ENCODE peak calls at places on chromosomes 7 and 10, in nine cellular contexts. One of them, this sample, is unnamed.

GRCh38 chr7:99767662-99768061 is 16.3 kb downstream of the CYP3A4 start:
- DNase-seq in HCEC 1CT: no peak
- DNase-seq in HS-5: no peak
- DNase-seq in left colon: no peak
- DNase-seq in activated CD4-positive, alpha-beta T cell treated with anti-CD3 and anti-CD28 coated beads, Interleukin-2, amount 50 U/mL, for 24 hours: no peak
- DNase-seq in Right ventricle myocardium superior: no peak
- DNase-seq in CD4-positive, alpha-beta T cell: no peak
- DNase-seq in renal cortical epithelial cell: no peak
- DNase-seq in stimulated activated CD4-positive, alpha-beta T cell treated with anti-CD3 and anti-CD28 coated beads, Interleukin-2, amount 100 ng/mL, for 24 hours: no peak
- DNase-seq in this sample: no peak

GRCh38 chr7:152966189-152966588 is 206.6 kb downstream of the ACTR3B start:
- DNase-seq in renal cortical epithelial cell: no peak
- DNase-seq in HCEC 1CT: no peak
- DNase-seq in Right ventricle myocardium superior: no peak
- DNase-seq in stimulated activated CD4-positive, alpha-beta T cell treated with anti-CD3 and anti-CD28 coated beads, Interleukin-2, amount 100 ng/mL, for 24 hours: no peak
- DNase-seq in left colon: no peak
- DNase-seq in activated CD4-positive, alpha-beta T cell treated with anti-CD3 and anti-CD28 coated beads, Interleukin-2, amount 50 U/mL, for 24 hours: no peak
- DNase-seq in CD4-positive, alpha-beta T cell: no peak
- DNase-seq in HS-5: no peak
- DNase-seq in this sample: no peak

GRCh38 chr7:24407965-24408364 is 124.0 kb downstream of the NPY start:
- DNase-seq in left colon: no peak
- DNase-seq in HCEC 1CT: no peak
- DNase-seq in renal cortical epithelial cell: no peak
- DNase-seq in CD4-positive, alpha-beta T cell: no peak
- DNase-seq in stimulated activated CD4-positive, alpha-beta T cell treated with anti-CD3 and anti-CD28 coated beads, Interleukin-2, amount 100 ng/mL, for 24 hours: no peak
- DNase-seq in Right ventricle myocardium superior: no peak
- DNase-seq in HS-5: no peak
- DNase-seq in activated CD4-positive, alpha-beta T cell treated with anti-CD3 and anti-CD28 coated beads, Interleukin-2, amount 50 U/mL, for 24 hours: no peak
- DNase-seq in this sample: no peak

GRCh38 chr10:55793024-55793423 is 568.0 kb downstream of the ZWINT start:
- DNase-seq in left colon: no peak
- DNase-seq in HS-5: peak
- DNase-seq in stimulated activated CD4-positive, alpha-beta T cell treated with anti-CD3 and anti-CD28 coated beads, Interleukin-2, amount 100 ng/mL, for 24 hours: no peak
- DNase-seq in CD4-positive, alpha-beta T cell: no peak
- DNase-seq in HCEC 1CT: no peak
- DNase-seq in renal cortical epithelial cell: peak
- DNase-seq in activated CD4-positive, alpha-beta T cell treated with anti-CD3 and anti-CD28 coated beads, Interleukin-2, amount 50 U/mL, for 24 hours: no peak
- DNase-seq in Right ventricle myocardium superior: no peak
- DNase-seq in this sample: no peak

GRCh38 chr10:46287846-46288480 is 1.2 kb downstream of the ANTXRL start:
- DNase-seq in Right ventricle myocardium superior: no peak
- DNase-seq in left colon: no peak
- DNase-seq in renal cortical epithelial cell: no peak
- DNase-seq in stimulated activated CD4-positive, alpha-beta T cell treated with anti-CD3 and anti-CD28 coated beads, Interleukin-2, amount 100 ng/mL, for 24 hours: no peak
- DNase-seq in HS-5: no peak
- DNase-seq in activated CD4-positive, alpha-beta T cell treated with anti-CD3 and anti-CD28 coated beads, Interleukin-2, amount 50 U/mL, for 24 hours: no peak
- DNase-seq in HCEC 1CT: no peak
- DNase-seq in CD4-positive, alpha-beta T cell: no peak
- DNase-seq in this sample: no peak

GRCh38 chr7:41103331-41103730 is 599.6 kb downstream of the INHBA start:
- DNase-seq in stimulated activated CD4-positive, alpha-beta T cell treated with anti-CD3 and anti-CD28 coated beads, Interleukin-2, amount 100 ng/mL, for 24 hours: no peak
- DNase-seq in left colon: no peak
- DNase-seq in CD4-positive, alpha-beta T cell: no peak
- DNase-seq in Right ventricle myocardium superior: no peak
- DNase-seq in HCEC 1CT: no peak
- DNase-seq in renal cortical epithelial cell: no peak
- DNase-seq in HS-5: peak
- DNase-seq in activated CD4-positive, alpha-beta T cell treated with anti-CD3 and anti-CD28 coated beads, Interleukin-2, amount 50 U/mL, for 24 hours: no peak
- DNase-seq in this sample: no peak

GRCh38 chr7:69722836-69723235 is 124.6 kb downstream of the AUTS2 start:
- DNase-seq in renal cortical epithelial cell: no peak
- DNase-seq in stimulated activated CD4-positive, alpha-beta T cell treated with anti-CD3 and anti-CD28 coated beads, Interleukin-2, amount 100 ng/mL, for 24 hours: no peak
- DNase-seq in CD4-positive, alpha-beta T cell: no peak
- DNase-seq in left colon: no peak
- DNase-seq in Right ventricle myocardium superior: no peak
- DNase-seq in HS-5: no peak
- DNase-seq in activated CD4-positive, alpha-beta T cell treated with anti-CD3 and anti-CD28 coated beads, Interleukin-2, amount 50 U/mL, for 24 hours: no peak
- DNase-seq in HCEC 1CT: no peak
- DNase-seq in this sample: no peak

GRCh38 chr10:119634219-119634544 is 17.0 kb upstream of the BAG3 start:
- DNase-seq in renal cortical epithelial cell: peak
- DNase-seq in stimulated activated CD4-positive, alpha-beta T cell treated with anti-CD3 and anti-CD28 coated beads, Interleukin-2, amount 100 ng/mL, for 24 hours: no peak
- DNase-seq in HCEC 1CT: no peak
- DNase-seq in HS-5: no peak
- DNase-seq in CD4-positive, alpha-beta T cell: no peak
- DNase-seq in left colon: no peak
- DNase-seq in activated CD4-positive, alpha-beta T cell treated with anti-CD3 and anti-CD28 coated beads, Interleukin-2, amount 50 U/mL, for 24 hours: no peak
- DNase-seq in Right ventricle myocardium superior: peak
- DNase-seq in this sample: no peak

GRCh38 chr10:4561301-4561700 is 264.7 kb upstream of the AKR1E2 start:
- DNase-seq in HCEC 1CT: no peak
- DNase-seq in left colon: no peak
- DNase-seq in activated CD4-positive, alpha-beta T cell treated with anti-CD3 and anti-CD28 coated beads, Interleukin-2, amount 50 U/mL, for 24 hours: no peak
- DNase-seq in HS-5: no peak
- DNase-seq in CD4-positive, alpha-beta T cell: no peak
- DNase-seq in Right ventricle myocardium superior: no peak
- DNase-seq in stimulated activated CD4-positive, alpha-beta T cell treated with anti-CD3 and anti-CD28 coated beads, Interleukin-2, amount 100 ng/mL, for 24 hours: no peak
- DNase-seq in renal cortical epithelial cell: no peak
- DNase-seq in this sample: no peak

GRCh38 chr7:102917436-102918353 is 4.9 kb downstream of the LRRC17 start:
- DNase-seq in CD4-positive, alpha-beta T cell: no peak
- DNase-seq in stimulated activated CD4-positive, alpha-beta T cell treated with anti-CD3 and anti-CD28 coated beads, Interleukin-2, amount 100 ng/mL, for 24 hours: no peak
- DNase-seq in activated CD4-positive, alpha-beta T cell treated with anti-CD3 and anti-CD28 coated beads, Interleukin-2, amount 50 U/mL, for 24 hours: no peak
- DNase-seq in Right ventricle myocardium superior: no peak
- DNase-seq in left colon: no peak
- DNase-seq in HS-5: no peak
- DNase-seq in renal cortical epithelial cell: peak
- DNase-seq in HCEC 1CT: no peak
- DNase-seq in this sample: no peak

GRCh38 chr7:5677538-5678294 is 103.7 kb downstream of the RNF216 start:
- DNase-seq in Right ventricle myocardium superior: peak
- DNase-seq in stimulated activated CD4-positive, alpha-beta T cell treated with anti-CD3 and anti-CD28 coated beads, Interleukin-2, amount 100 ng/mL, for 24 hours: peak
- DNase-seq in HCEC 1CT: peak
- DNase-seq in HS-5: peak
- DNase-seq in activated CD4-positive, alpha-beta T cell treated with anti-CD3 and anti-CD28 coated beads, Interleukin-2, amount 50 U/mL, for 24 hours: no peak
- DNase-seq in renal cortical epithelial cell: peak
- DNase-seq in left colon: no peak
- DNase-seq in CD4-positive, alpha-beta T cell: no peak
- DNase-seq in this sample: no peak

GRCh38 chr10:5566606-5567005 is 41.8 kb downstream of the CALML3 start:
- DNase-seq in left colon: no peak
- DNase-seq in renal cortical epithelial cell: peak
- DNase-seq in activated CD4-positive, alpha-beta T cell treated with anti-CD3 and anti-CD28 coated beads, Interleukin-2, amount 50 U/mL, for 24 hours: no peak
- DNase-seq in CD4-positive, alpha-beta T cell: peak
- DNase-seq in HCEC 1CT: no peak
- DNase-seq in HS-5: no peak
- DNase-seq in stimulated activated CD4-positive, alpha-beta T cell treated with anti-CD3 and anti-CD28 coated beads, Interleukin-2, amount 100 ng/mL, for 24 hours: peak
- DNase-seq in Right ventricle myocardium superior: no peak
- DNase-seq in this sample: no peak

GRCh38 chr7:150428671-150429451 is 21.6 kb upstream of the GIMAP8 start:
- DNase-seq in renal cortical epithelial cell: peak
- DNase-seq in HCEC 1CT: peak
- DNase-seq in left colon: peak
- DNase-seq in HS-5: peak
- DNase-seq in stimulated activated CD4-positive, alpha-beta T cell treated with anti-CD3 and anti-CD28 coated beads, Interleukin-2, amount 100 ng/mL, for 24 hours: no peak
- DNase-seq in activated CD4-positive, alpha-beta T cell treated with anti-CD3 and anti-CD28 coated beads, Interleukin-2, amount 50 U/mL, for 24 hours: no peak
- DNase-seq in Right ventricle myocardium superior: no peak
- DNase-seq in CD4-positive, alpha-beta T cell: no peak
- DNase-seq in this sample: peak

GRCh38 chr7:69526570-69526969 is 71.7 kb upstream of the AUTS2 start:
- DNase-seq in Right ventricle myocardium superior: no peak
- DNase-seq in stimulated activated CD4-positive, alpha-beta T cell treated with anti-CD3 and anti-CD28 coated beads, Interleukin-2, amount 100 ng/mL, for 24 hours: no peak
- DNase-seq in HCEC 1CT: no peak
- DNase-seq in HS-5: no peak
- DNase-seq in renal cortical epithelial cell: no peak
- DNase-seq in CD4-positive, alpha-beta T cell: no peak
- DNase-seq in activated CD4-positive, alpha-beta T cell treated with anti-CD3 and anti-CD28 coated beads, Interleukin-2, amount 50 U/mL, for 24 hours: no peak
- DNase-seq in left colon: no peak
- DNase-seq in this sample: no peak

GRCh38 chr7:17989546-17989945 is 38.1 kb downstream of the PRPS1L1 start:
- DNase-seq in Right ventricle myocardium superior: no peak
- DNase-seq in stimulated activated CD4-positive, alpha-beta T cell treated with anti-CD3 and anti-CD28 coated beads, Interleukin-2, amount 100 ng/mL, for 24 hours: no peak
- DNase-seq in HS-5: no peak
- DNase-seq in CD4-positive, alpha-beta T cell: no peak
- DNase-seq in left colon: peak
- DNase-seq in HCEC 1CT: peak
- DNase-seq in renal cortical epithelial cell: peak
- DNase-seq in activated CD4-positive, alpha-beta T cell treated with anti-CD3 and anti-CD28 coated beads, Interleukin-2, amount 50 U/mL, for 24 hours: no peak
- DNase-seq in this sample: no peak

GRCh38 chr7:22610871-22611757 is 111.1 kb upstream of the STEAP1B start:
- DNase-seq in left colon: no peak
- DNase-seq in renal cortical epithelial cell: no peak
- DNase-seq in Right ventricle myocardium superior: no peak
- DNase-seq in HCEC 1CT: peak
- DNase-seq in CD4-positive, alpha-beta T cell: no peak
- DNase-seq in stimulated activated CD4-positive, alpha-beta T cell treated with anti-CD3 and anti-CD28 coated beads, Interleukin-2, amount 100 ng/mL, for 24 hours: no peak
- DNase-seq in activated CD4-positive, alpha-beta T cell treated with anti-CD3 and anti-CD28 coated beads, Interleukin-2, amount 50 U/mL, for 24 hours: no peak
- DNase-seq in HS-5: peak
- DNase-seq in this sample: no peak

GRCh38 chr7:140876519-140877248 is 48.0 kb downstream of the BRAF start:
- DNase-seq in renal cortical epithelial cell: peak
- DNase-seq in left colon: no peak
- DNase-seq in stimulated activated CD4-positive, alpha-beta T cell treated with anti-CD3 and anti-CD28 coated beads, Interleukin-2, amount 100 ng/mL, for 24 hours: no peak
- DNase-seq in Right ventricle myocardium superior: no peak
- DNase-seq in HCEC 1CT: peak
- DNase-seq in CD4-positive, alpha-beta T cell: no peak
- DNase-seq in HS-5: peak
- DNase-seq in activated CD4-positive, alpha-beta T cell treated with anti-CD3 and anti-CD28 coated beads, Interleukin-2, amount 50 U/mL, for 24 hours: no peak
- DNase-seq in this sample: no peak

GRCh38 chr7:36638140-36638539 is 86.2 kb downstream of the AOAH start:
- DNase-seq in renal cortical epithelial cell: no peak
- DNase-seq in left colon: no peak
- DNase-seq in HCEC 1CT: no peak
- DNase-seq in Right ventricle myocardium superior: no peak
- DNase-seq in activated CD4-positive, alpha-beta T cell treated with anti-CD3 and anti-CD28 coated beads, Interleukin-2, amount 50 U/mL, for 24 hours: no peak
- DNase-seq in CD4-positive, alpha-beta T cell: no peak
- DNase-seq in HS-5: no peak
- DNase-seq in stimulated activated CD4-positive, alpha-beta T cell treated with anti-CD3 and anti-CD28 coated beads, Interleukin-2, amount 100 ng/mL, for 24 hours: no peak
- DNase-seq in this sample: no peak

GRCh38 chr7:7732566-7733290 is 14.3 kb upstream of the RPA3 start:
- DNase-seq in activated CD4-positive, alpha-beta T cell treated with anti-CD3 and anti-CD28 coated beads, Interleukin-2, amount 50 U/mL, for 24 hours: no peak
- DNase-seq in CD4-positive, alpha-beta T cell: no peak
- DNase-seq in stimulated activated CD4-positive, alpha-beta T cell treated with anti-CD3 and anti-CD28 coated beads, Interleukin-2, amount 100 ng/mL, for 24 hours: no peak
- DNase-seq in HS-5: no peak
- DNase-seq in HCEC 1CT: peak
- DNase-seq in Right ventricle myocardium superior: no peak
- DNase-seq in renal cortical epithelial cell: peak
- DNase-seq in left colon: no peak
- DNase-seq in this sample: no peak

GRCh38 chr10:127485153-127485857 is 63.8 kb upstream of the NPS start:
- DNase-seq in HS-5: no peak
- DNase-seq in stimulated activated CD4-positive, alpha-beta T cell treated with anti-CD3 and anti-CD28 coated beads, Interleukin-2, amount 100 ng/mL, for 24 hours: no peak
- DNase-seq in left colon: no peak
- DNase-seq in Right ventricle myocardium superior: no peak
- DNase-seq in activated CD4-positive, alpha-beta T cell treated with anti-CD3 and anti-CD28 coated beads, Interleukin-2, amount 50 U/mL, for 24 hours: no peak
- DNase-seq in renal cortical epithelial cell: peak
- DNase-seq in CD4-positive, alpha-beta T cell: no peak
- DNase-seq in HCEC 1CT: peak
- DNase-seq in this sample: no peak

GRCh38 chr7:71325151-71325550 is 193.2 kb downstream of the GALNT17 start:
- DNase-seq in Right ventricle myocardium superior: no peak
- DNase-seq in left colon: no peak
- DNase-seq in HS-5: no peak
- DNase-seq in stimulated activated CD4-positive, alpha-beta T cell treated with anti-CD3 and anti-CD28 coated beads, Interleukin-2, amount 100 ng/mL, for 24 hours: no peak
- DNase-seq in activated CD4-positive, alpha-beta T cell treated with anti-CD3 and anti-CD28 coated beads, Interleukin-2, amount 50 U/mL, for 24 hours: no peak
- DNase-seq in renal cortical epithelial cell: no peak
- DNase-seq in HCEC 1CT: no peak
- DNase-seq in CD4-positive, alpha-beta T cell: no peak
- DNase-seq in this sample: no peak

GRCh38 chr7:33692956-33693355 is 212.4 kb upstream of the BMPER start:
- DNase-seq in renal cortical epithelial cell: peak
- DNase-seq in HS-5: peak
- DNase-seq in CD4-positive, alpha-beta T cell: no peak
- DNase-seq in left colon: no peak
- DNase-seq in HCEC 1CT: peak
- DNase-seq in activated CD4-positive, alpha-beta T cell treated with anti-CD3 and anti-CD28 coated beads, Interleukin-2, amount 50 U/mL, for 24 hours: no peak
- DNase-seq in stimulated activated CD4-positive, alpha-beta T cell treated with anti-CD3 and anti-CD28 coated beads, Interleukin-2, amount 100 ng/mL, for 24 hours: no peak
- DNase-seq in Right ventricle myocardium superior: no peak
- DNase-seq in this sample: no peak